ENCODE peak calls at places on chromosomes 6 and 20, in seven cellular contexts. One of them, this sample, is unnamed.

GRCh38 chr6:135722679-135723078 is 128.8 kb upstream of the PDE7B start:
- DNase-seq in nucleus accumbens: no peak
- DNase-seq in CD8-positive, alpha-beta memory T cell: no peak
- DNase-seq in central memory CD4-positive, alpha-beta T cell: no peak
- DNase-seq in fibroblast of mammary gland: peak; percentile 91
- DNase-seq in effector CD4-positive, alpha-beta T cell: no peak
- DNase-seq in GF-D8: no peak
- DNase-seq in this sample: no peak

GRCh38 chr6:163529605-163530004 is 115.1 kb downstream of the QKI start:
- DNase-seq in nucleus accumbens: no peak
- DNase-seq in CD8-positive, alpha-beta memory T cell: no peak
- DNase-seq in central memory CD4-positive, alpha-beta T cell: no peak
- DNase-seq in fibroblast of mammary gland: peak; percentile 92
- DNase-seq in effector CD4-positive, alpha-beta T cell: no peak
- DNase-seq in GF-D8: no peak
- DNase-seq in this sample: no peak

GRCh38 chr20:57619053-57619831 is 984 bp downstream of the ZBP1 start:
- DNase-seq in nucleus accumbens: no peak
- DNase-seq in CD8-positive, alpha-beta memory T cell: peak; percentile 56
- DNase-seq in central memory CD4-positive, alpha-beta T cell: peak; percentile 82
- DNase-seq in fibroblast of mammary gland: no peak
- DNase-seq in effector CD4-positive, alpha-beta T cell: peak; percentile 56
- DNase-seq in GF-D8: peak; percentile 36
- DNase-seq in this sample: peak; percentile 61

GRCh38 chr6:76490456-76490855 is 418.0 kb upstream of the IMPG1 start:
- DNase-seq in nucleus accumbens: no peak
- DNase-seq in CD8-positive, alpha-beta memory T cell: no peak
- DNase-seq in central memory CD4-positive, alpha-beta T cell: no peak
- DNase-seq in fibroblast of mammary gland: no peak
- DNase-seq in effector CD4-positive, alpha-beta T cell: no peak
- DNase-seq in GF-D8: no peak
- DNase-seq in this sample: no peak

GRCh38 chr6:108293527-108294296 is 1.1 kb upstream of the AFG1L start:
- DNase-seq in nucleus accumbens: no peak
- DNase-seq in CD8-positive, alpha-beta memory T cell: no peak
- DNase-seq in central memory CD4-positive, alpha-beta T cell: no peak
- DNase-seq in fibroblast of mammary gland: no peak
- DNase-seq in effector CD4-positive, alpha-beta T cell: no peak
- DNase-seq in GF-D8: no peak
- DNase-seq in this sample: no peak

GRCh38 chr6:169859401-169859977 is 108.1 kb downstream of the ERMARD start:
- DNase-seq in nucleus accumbens: no peak
- DNase-seq in CD8-positive, alpha-beta memory T cell: no peak
- DNase-seq in central memory CD4-positive, alpha-beta T cell: no peak
- DNase-seq in fibroblast of mammary gland: no peak
- DNase-seq in effector CD4-positive, alpha-beta T cell: no peak
- DNase-seq in GF-D8: no peak
- DNase-seq in this sample: no peak

GRCh38 chr20:4488407-4489339 is 233.0 kb upstream of the PRND start:
- DNase-seq in nucleus accumbens: no peak
- DNase-seq in CD8-positive, alpha-beta memory T cell: no peak
- DNase-seq in central memory CD4-positive, alpha-beta T cell: no peak
- DNase-seq in fibroblast of mammary gland: peak; percentile 86
- DNase-seq in effector CD4-positive, alpha-beta T cell: no peak
- DNase-seq in GF-D8: no peak
- DNase-seq in this sample: no peak

GRCh38 chr6:89970609-89971337 is 76.5 kb downstream of the GJA10 start:
- DNase-seq in nucleus accumbens: peak; percentile 16
- DNase-seq in CD8-positive, alpha-beta memory T cell: no peak
- DNase-seq in central memory CD4-positive, alpha-beta T cell: peak; percentile 8
- DNase-seq in fibroblast of mammary gland: peak; percentile 72
- DNase-seq in effector CD4-positive, alpha-beta T cell: no peak
- DNase-seq in GF-D8: no peak
- DNase-seq in this sample: no peak

GRCh38 chr6:3929281-3929798 is 80.2 kb downstream of the FAM50B start:
- DNase-seq in nucleus accumbens: no peak
- DNase-seq in CD8-positive, alpha-beta memory T cell: no peak
- DNase-seq in central memory CD4-positive, alpha-beta T cell: no peak
- DNase-seq in fibroblast of mammary gland: peak; percentile 93
- DNase-seq in effector CD4-positive, alpha-beta T cell: no peak
- DNase-seq in GF-D8: no peak
- DNase-seq in this sample: no peak

GRCh38 chr20:6044102-6044501 is 9.8 kb downstream of the LRRN4 start:
- DNase-seq in nucleus accumbens: no peak
- DNase-seq in CD8-positive, alpha-beta memory T cell: no peak
- DNase-seq in central memory CD4-positive, alpha-beta T cell: no peak
- DNase-seq in fibroblast of mammary gland: no peak
- DNase-seq in effector CD4-positive, alpha-beta T cell: no peak
- DNase-seq in GF-D8: no peak
- DNase-seq in this sample: no peak

GRCh38 chr6:93684339-93684738 is 265.0 kb upstream of the EPHA7 start:
- DNase-seq in nucleus accumbens: no peak
- DNase-seq in CD8-positive, alpha-beta memory T cell: no peak
- DNase-seq in central memory CD4-positive, alpha-beta T cell: no peak
- DNase-seq in fibroblast of mammary gland: no peak
- DNase-seq in effector CD4-positive, alpha-beta T cell: no peak
- DNase-seq in GF-D8: no peak
- DNase-seq in this sample: no peak

GRCh38 chr20:2162823-2163166 is 61.2 kb downstream of the STK35 start:
- DNase-seq in nucleus accumbens: no peak
- DNase-seq in CD8-positive, alpha-beta memory T cell: no peak
- DNase-seq in central memory CD4-positive, alpha-beta T cell: no peak
- DNase-seq in fibroblast of mammary gland: no peak
- DNase-seq in effector CD4-positive, alpha-beta T cell: no peak
- DNase-seq in GF-D8: no peak
- DNase-seq in this sample: no peak

GRCh38 chr6:25166955-25167753 is 112.0 kb upstream of the CARMIL1 start:
- DNase-seq in nucleus accumbens: no peak
- DNase-seq in CD8-positive, alpha-beta memory T cell: no peak
- DNase-seq in central memory CD4-positive, alpha-beta T cell: no peak
- DNase-seq in fibroblast of mammary gland: no peak
- DNase-seq in effector CD4-positive, alpha-beta T cell: no peak
- DNase-seq in GF-D8: no peak
- DNase-seq in this sample: no peak

GRCh38 chr6:12009904-12010634 is 2.0 kb upstream of the HIVEP1 start:
- DNase-seq in nucleus accumbens: no peak
- DNase-seq in CD8-positive, alpha-beta memory T cell: no peak
- DNase-seq in central memory CD4-positive, alpha-beta T cell: no peak
- DNase-seq in fibroblast of mammary gland: peak; percentile 87
- DNase-seq in effector CD4-positive, alpha-beta T cell: no peak
- DNase-seq in GF-D8: no peak
- DNase-seq in this sample: no peak

GRCh38 chr20:51326241-51326819 is 216.2 kb downstream of the NFATC2 start:
- DNase-seq in nucleus accumbens: no peak
- DNase-seq in CD8-positive, alpha-beta memory T cell: peak; percentile 9
- DNase-seq in central memory CD4-positive, alpha-beta T cell: no peak
- DNase-seq in fibroblast of mammary gland: peak; percentile 75
- DNase-seq in effector CD4-positive, alpha-beta T cell: no peak
- DNase-seq in GF-D8: no peak
- DNase-seq in this sample: no peak

GRCh38 chr6:21137708-21138358 is 455.7 kb upstream of the SOX4 start:
- DNase-seq in nucleus accumbens: no peak
- DNase-seq in CD8-positive, alpha-beta memory T cell: no peak
- DNase-seq in central memory CD4-positive, alpha-beta T cell: no peak
- DNase-seq in fibroblast of mammary gland: peak; percentile 55
- DNase-seq in effector CD4-positive, alpha-beta T cell: no peak
- DNase-seq in GF-D8: no peak
- DNase-seq in this sample: no peak

GRCh38 chr20:6959900-6960312 is 192.4 kb downstream of the BMP2 start:
- DNase-seq in nucleus accumbens: no peak
- DNase-seq in CD8-positive, alpha-beta memory T cell: no peak
- DNase-seq in central memory CD4-positive, alpha-beta T cell: no peak
- DNase-seq in fibroblast of mammary gland: no peak
- DNase-seq in effector CD4-positive, alpha-beta T cell: no peak
- DNase-seq in GF-D8: no peak
- DNase-seq in this sample: no peak

GRCh38 chr6:66561479-66561878 is 854.5 kb upstream of the EYS start:
- DNase-seq in nucleus accumbens: no peak
- DNase-seq in CD8-positive, alpha-beta memory T cell: no peak
- DNase-seq in central memory CD4-positive, alpha-beta T cell: no peak
- DNase-seq in fibroblast of mammary gland: no peak
- DNase-seq in effector CD4-positive, alpha-beta T cell: no peak
- DNase-seq in GF-D8: no peak
- DNase-seq in this sample: no peak

This sample was measured in T-helper 22 cell.